ENCODE peak calls at places on chromosomes 6 and 20, in eight cellular contexts. E is stomach; D is psoas muscle; F is ovary; L is CD4-positive, alpha-beta T cell; T is naive thymus-derived CD4-positive, alpha-beta T cell; K is astrocyte; Z is lower lobe of right lung. R is an unnamed sample. For H3K27me3 and H3K9me3, the result is how much of the 10 kb centered on the place peaks cover.

GRCh38 chr6:107123501-107123900 is 8.2 kb upstream of the BEND3 start:
- DNase-seq in F (no peak), K (no peak), T (no peak), Z (no peak), D (no peak), L (no peak), E (no peak), R (no peak)

GRCh38 chr20:9458075-9458818 is 56.1 kb upstream of the LAMP5 start:
- DNase-seq in K (no peak), F (no peak), D (no peak), L (no peak), Z (no peak), T (no peak), E (peak), R (no peak)

GRCh38 chr20:25397827-25398226 is 7.2 kb upstream of the ABHD12 start:
- DNase-seq in Z (no peak), E (no peak), F (no peak), T (no peak), K (no peak), D (no peak), L (no peak), R (no peak)

GRCh38 chr6:47276377-47276776 is 33.3 kb downstream of the TNFRSF21 start:
- DNase-seq in F (no peak), Z (no peak), T (no peak), L (no peak), D (no peak), K (no peak), E (no peak), R (no peak)

GRCh38 chr6:122580731-122581130 is 29.5 kb upstream of the PKIB start:
- DNase-seq in E (no peak), K (peak), D (no peak), L (no peak), Z (no peak), F (no peak), T (no peak), R (no peak)

GRCh38 chr6:134446901-134447300 is 129.0 kb upstream of the SGK1 start:
- DNase-seq in E (no peak), Z (no peak), F (no peak), K (no peak), T (no peak), D (no peak), L (no peak), R (no peak)

GRCh38 chr6:103124471-103124870 is 1731.0 kb downstream of the GRIK2 start:
- DNase-seq in K (no peak), T (no peak), Z (no peak), D (no peak), F (no peak), E (no peak), L (no peak), R (no peak)

GRCh38 chr6:160348552-160349441 is 619 bp downstream of the SLC22A3 start:
- DNase-seq in T (no peak), E (peak), Z (peak), L (no peak), F (peak), D (peak), K (peak), R (peak)

GRCh38 chr20:3716195-3716834 is 3.9 kb upstream of the SIGLEC1 start:
- DNase-seq in K (no peak), T (peak), E (no peak), L (no peak), Z (peak), D (no peak), F (peak), R (no peak)

GRCh38 chr6:157434349-157435016 is 53.5 kb downstream of the ZDHHC14 start:
- DNase-seq in Z (no peak), E (no peak), T (no peak), K (no peak), D (peak), F (peak), L (no peak), R (peak)

GRCh38 chr20:62123450-62124118 is 1.3 kb downstream of the LSM14B start:
- DNase-seq in K (peak), E (no peak), T (no peak), L (no peak), F (no peak), D (no peak), Z (no peak), R (no peak)

GRCh38 chr20:57473246-57474042 is 51.5 kb downstream of the CTCFL start:
- DNase-seq in L (no peak), K (no peak), D (no peak), T (no peak), E (no peak), F (no peak), Z (peak), R (peak)

GRCh38 chr6:145733770-145734169 is 1.6 kb downstream of the EPM2A start:
- DNase-seq in D (no peak), Z (no peak), E (no peak), T (peak), L (no peak), F (no peak), K (no peak), R (no peak)

GRCh38 chr6:111714403-111715270 is 109.0 kb upstream of the TRAF3IP2 start:
- DNase-seq in L (no peak), Z (no peak), D (no peak), E (no peak), T (no peak), F (no peak), K (no peak), R (no peak)

GRCh38 chr6:129498556-129498940 is 211.4 kb downstream of the ARHGAP18 start:
- DNase-seq in F (no peak), K (peak), E (no peak), L (no peak), Z (no peak), D (no peak), T (no peak), R (no peak)

GRCh38 chr6:41719796-41720620 is 15.4 kb downstream of the TFEB start:
- DNase-seq in Z (peak), D (no peak), K (no peak), T (no peak), F (no peak), L (no peak), E (no peak), R (no peak)

GRCh38 chr6:57257911-57258541 is 35.9 kb upstream of the RAB23 start:
- DNase-seq in K (peak), D (no peak), E (no peak), F (no peak), L (no peak), Z (no peak), T (no peak), R (no peak)

GRCh38 chr6:87714093-87714809 is 12.2 kb upstream of the AKIRIN2 start:
- DNase-seq in D (no peak), L (no peak), Z (no peak), E (no peak), T (no peak), F (no peak), K (peak), R (no peak)

GRCh38 chr20:884983-885952 is 30.9 kb downstream of the ANGPT4 start:
- DNase-seq in E (no peak), Z (no peak), F (peak), D (no peak), K (peak), T (peak), L (no peak), R (no peak)

GRCh38 chr6:44047179-44047546 is 80.1 kb downstream of the MRPL14 start:
- DNase-seq in Z (no peak), E (no peak), F (no peak), L (no peak), D (no peak), K (no peak), T (no peak), R (no peak)

GRCh38 chr6:21626756-21627155 is 33.2 kb downstream of the SOX4 start:
- DNase-seq in Z (no peak), L (no peak), F (no peak), E (no peak), D (no peak), T (no peak), K (no peak), R (no peak)

GRCh38 chr6:167907837-167908681 is 81.3 kb downstream of the AFDN start:
- DNase-seq in Z (no peak), L (no peak), E (no peak), T (no peak), F (no peak), D (no peak), K (peak), R (no peak)

GRCh38 chr6:55438217-55438616 is 110.9 kb downstream of the GFRAL start:
- DNase-seq in T (no peak), F (no peak), D (no peak), K (no peak), E (no peak), Z (no peak), L (no peak), R (no peak)

GRCh38 chr20:10511507-10512231 is 76.6 kb downstream of the SLX4IP start:
- DNase-seq in D (peak), T (no peak), F (peak), E (peak), L (peak), Z (peak), K (peak), R (peak)

DNA sequence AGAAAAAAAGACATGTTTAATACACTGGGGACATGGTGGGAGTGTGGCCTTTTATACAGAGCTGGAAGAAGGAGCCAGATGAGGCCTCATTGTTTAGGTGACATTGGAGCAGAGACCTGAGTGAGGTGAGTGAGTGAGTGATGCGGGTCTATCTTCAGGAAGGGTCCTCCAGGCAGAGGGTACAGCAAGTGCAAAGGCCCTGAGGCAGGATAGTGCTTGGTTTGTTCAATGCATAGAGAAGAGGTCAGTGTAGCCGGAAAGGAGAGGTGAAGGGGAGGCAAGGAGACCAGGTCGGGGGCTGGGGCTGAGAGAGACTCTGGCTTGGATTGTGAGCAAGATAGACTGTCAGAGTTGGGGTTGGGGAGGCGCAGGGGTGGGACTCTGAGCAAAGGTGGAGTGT is 23.6 kb downstream of the KCNG1 start:
- DNase-seq in T (no peak), K (no peak), F (no peak), D (no peak), L (no peak), Z (no peak), E (no peak), R (no peak)
- H3K27me3 ChIP-seq in T (under half), K (under half), F (under half), D (under half), L (under half), Z (under half), E (under half), R (under half)

GRCh38 chr20:45366192-45366591 is 3.2 kb downstream of the SYS1 start:
- DNase-seq in Z (no peak), T (no peak), F (no peak), K (no peak), L (no peak), D (no peak), E (no peak), R (no peak)

GRCh38 chr20:45367126-45367525 is 4.2 kb downstream of the SYS1 start:
- DNase-seq in T (no peak), E (no peak), L (no peak), F (no peak), K (no peak), D (no peak), Z (no peak), R (no peak)

GRCh38 chr20:45365444-45365970 is 2.6 kb downstream of the SYS1 start:
- DNase-seq in F (no peak), L (no peak), K (no peak), D (no peak), E (no peak), T (no peak), Z (no peak), R (peak)

GRCh38 chr20:45368221-45368980 is 5.4 kb downstream of the SYS1 start:
- DNase-seq in D (no peak), K (no peak), Z (peak), L (no peak), E (no peak), F (no peak), T (peak), R (no peak)

GRCh38 chr20:45366631-45367030 is 3.7 kb downstream of the SYS1 start:
- DNase-seq in D (no peak), L (no peak), K (no peak), Z (no peak), F (no peak), E (no peak), T (no peak), R (no peak)
- H3K9me3 ChIP-seq in D (under half), L (under half), K (under half), Z (under half), F (under half), E (under half), T (under half), R (under half)

GRCh38 chr6:15504040-15504491 is 158.8 kb downstream of the DTNBP1 start:
- DNase-seq in E (no peak), T (no peak), L (no peak), K (no peak), F (no peak), Z (no peak), D (peak), R (no peak)
- H3K27ac ChIP-seq in E (peak), T (no peak), L (no peak), K (peak), F (peak), Z (peak), D (peak), R (peak)

GRCh38 chr6:26327450-26328264 is 37.3 kb upstream of the BTN3A2 start:
- DNase-seq in L (peak), E (no peak), Z (no peak), F (no peak), T (peak), D (no peak), K (peak), R (no peak)
- H3K27me3 ChIP-seq in L (under half), E (under half), Z (half or more), F (under half), T (under half), D (under half), K (under half), R (under half)